ENCODE peak calls at places on chromosomes 16 and 17, in eight cellular contexts. H is RWPE1, Z is colonic mucosa, J is adrenal gland, C is dorsolateral prefrontal cortex, B is lung, D is PC-9, K is stomach. E is an unnamed sample.

GRCh38 chr17:75950850-75951554 is 10.2 kb upstream of the FBF1 start:
- DNase-seq in H (no peak), Z (no peak), J (no peak), C (no peak), B (no peak), D (no peak), K (no peak), E (no peak)

GRCh38 chr17:7041607-7042506 is 2.0 kb downstream of the SLC16A11 start:
- DNase-seq in H (no peak), Z (no peak), J (no peak), C (no peak), B (no peak), D (no peak), K (no peak), E (no peak)

GRCh38 chr17:73827627-73828241 is 183.5 kb upstream of the SDK2 start:
- DNase-seq in H (no peak), Z (peak), J (peak), C (no peak), B (peak), D (peak), K (no peak), E (no peak)

GRCh38 chr16:27455700-27456099 is 53.7 kb downstream of the IL21R start:
- DNase-seq in H (no peak), Z (no peak), J (peak), C (no peak), B (no peak), D (no peak), K (no peak), E (no peak)

GRCh38 chr17:71505200-71505599 is 615.6 kb upstream of the SOX9 start:
- DNase-seq in H (no peak), Z (no peak), J (no peak), C (no peak), B (no peak), D (no peak), K (no peak), E (peak)

GRCh38 chr17:66459811-66460270 is 157.4 kb downstream of the PRKCA start:
- DNase-seq in H (peak), Z (no peak), J (peak), C (no peak), B (peak), D (peak), K (peak), E (peak)

GRCh38 chr17:51165680-51166197 is 472 bp upstream of the NME2 start:
- DNase-seq in H (peak), Z (no peak), J (no peak), C (peak), B (no peak), D (no peak), K (peak), E (no peak)

GRCh38 chr16:29877266-29877961 is 14.4 kb upstream of the CDIPT start:
- DNase-seq in H (peak), Z (peak), J (peak), C (peak), B (peak), D (peak), K (no peak), E (no peak)

GRCh38 chr16:70472786-70473433 is 18.5 kb downstream of the FCSK start:
- DNase-seq in H (no peak), Z (no peak), J (no peak), C (peak), B (no peak), D (no peak), K (no peak), E (no peak)

GRCh38 chr16:67647111-67647651 is 2.2 kb downstream of the CARMIL2 start:
- DNase-seq in H (peak), Z (no peak), J (no peak), C (no peak), B (no peak), D (no peak), K (no peak), E (no peak)

GRCh38 chr17:49598918-49599317 is 23.2 kb downstream of the NXPH3 start:
- DNase-seq in H (no peak), Z (no peak), J (no peak), C (no peak), B (no peak), D (no peak), K (no peak), E (no peak)

GRCh38 chr17:65287040-65287439 is 149.9 kb downstream of the RGS9 start:
- DNase-seq in H (no peak), Z (no peak), J (no peak), C (no peak), B (no peak), D (no peak), K (no peak), E (peak)

GRCh38 chr16:14353340-14353739 is 276.7 kb downstream of the PARN start:
- DNase-seq in H (no peak), Z (no peak), J (no peak), C (no peak), B (no peak), D (no peak), K (no peak), E (no peak)

GRCh38 chr17:63774141-63774981 is at the start of gene DDX42:
- DNase-seq in H (peak), Z (peak), J (peak), C (peak), B (peak), D (no peak), K (peak), E (peak)

GRCh38 chr16:1343428-1344242 is 8.0 kb downstream of the TSR3 start:
- DNase-seq in H (no peak), Z (peak), J (no peak), C (no peak), B (no peak), D (no peak), K (no peak), E (no peak)

GRCh38 chr17:47841488-47842308 is 625 bp upstream of the SCRN2 start:
- DNase-seq in H (no peak), Z (no peak), J (no peak), C (no peak), B (no peak), D (no peak), K (no peak), E (no peak)
- TF ChIP-seq CTCF in H (peak), Z (peak), J (no peak), C (no peak), B (no peak), D (peak), K (no peak), E (peak)

GRCh38 chr17:15261063-15261817 is 3.9 kb downstream of the PMP22 start:
- DNase-seq in H (no peak), Z (peak), J (peak), C (peak), B (no peak), D (no peak), K (peak), E (peak)
- TF ChIP-seq CTCF in H (peak), Z (no peak), J (no peak), C (no peak), B (no peak), D (no peak), K (no peak), E (peak)

GRCh38 chr17:27669136-27669535 is 38.1 kb downstream of the LGALS9 start:
- DNase-seq in H (no peak), Z (no peak), J (no peak), C (peak), B (no peak), D (no peak), K (no peak), E (no peak)

GRCh38 chr17:27668488-27668823 is 37.5 kb downstream of the LGALS9 start:
- DNase-seq in H (no peak), Z (no peak), J (no peak), C (no peak), B (no peak), D (no peak), K (no peak), E (no peak)

GRCh38 chr17:27671591-27671910 is 40.6 kb downstream of the LGALS9 start:
- DNase-seq in H (no peak), Z (no peak), J (no peak), C (no peak), B (no peak), D (no peak), K (no peak), E (no peak)

GRCh38 chr17:27669850-27670249 is 38.9 kb downstream of the LGALS9 start:
- DNase-seq in H (no peak), Z (no peak), J (no peak), C (peak), B (no peak), D (no peak), K (no peak), E (no peak)

DNA sequence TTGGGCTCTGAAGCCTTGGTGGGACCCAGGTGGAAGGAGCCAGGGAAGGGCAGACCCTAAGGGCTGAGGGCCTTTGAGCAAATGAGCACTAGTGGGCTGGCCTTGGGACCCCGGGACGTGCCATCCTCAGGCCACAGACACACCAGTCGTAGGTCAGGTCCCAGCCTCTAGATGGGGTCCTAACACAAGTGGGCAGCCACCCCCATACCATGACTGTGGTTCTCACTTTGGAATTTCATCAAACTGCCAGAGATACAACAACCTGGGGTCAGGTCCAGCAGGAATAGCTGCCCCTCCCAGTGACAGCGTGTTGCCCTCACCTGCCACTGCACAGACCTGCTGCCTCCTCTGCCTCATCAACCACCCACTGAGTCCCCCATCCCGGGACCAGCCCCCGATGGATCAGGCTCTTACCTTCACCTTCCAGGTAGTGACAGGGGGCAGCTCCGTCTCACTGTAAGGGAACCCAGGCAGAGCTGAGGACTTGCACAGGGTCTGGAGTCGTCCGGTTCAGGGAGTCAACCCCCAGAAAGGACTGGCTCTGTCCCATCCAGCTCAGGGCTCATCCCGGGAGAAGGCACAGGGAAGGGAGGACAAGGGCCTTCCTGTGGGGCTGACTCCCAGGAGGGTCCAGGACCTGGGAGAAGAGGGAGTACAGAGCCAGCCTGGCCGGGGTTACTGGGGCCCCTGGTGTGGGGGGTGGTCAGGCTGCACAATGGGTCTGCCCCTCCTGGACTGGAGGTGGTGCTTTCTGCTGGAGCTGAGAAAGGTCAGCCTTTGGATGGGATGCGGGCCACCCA is 40.0 kb downstream of the LGALS9 start:
- DNase-seq in H (no peak), Z (no peak), J (no peak), C (no peak), B (no peak), D (no peak), K (no peak), E (no peak)
- TF ChIP-seq CTCF in H (no peak), Z (no peak), J (no peak), C (no peak), B (no peak), D (no peak), K (no peak), E (no peak)

DNA sequence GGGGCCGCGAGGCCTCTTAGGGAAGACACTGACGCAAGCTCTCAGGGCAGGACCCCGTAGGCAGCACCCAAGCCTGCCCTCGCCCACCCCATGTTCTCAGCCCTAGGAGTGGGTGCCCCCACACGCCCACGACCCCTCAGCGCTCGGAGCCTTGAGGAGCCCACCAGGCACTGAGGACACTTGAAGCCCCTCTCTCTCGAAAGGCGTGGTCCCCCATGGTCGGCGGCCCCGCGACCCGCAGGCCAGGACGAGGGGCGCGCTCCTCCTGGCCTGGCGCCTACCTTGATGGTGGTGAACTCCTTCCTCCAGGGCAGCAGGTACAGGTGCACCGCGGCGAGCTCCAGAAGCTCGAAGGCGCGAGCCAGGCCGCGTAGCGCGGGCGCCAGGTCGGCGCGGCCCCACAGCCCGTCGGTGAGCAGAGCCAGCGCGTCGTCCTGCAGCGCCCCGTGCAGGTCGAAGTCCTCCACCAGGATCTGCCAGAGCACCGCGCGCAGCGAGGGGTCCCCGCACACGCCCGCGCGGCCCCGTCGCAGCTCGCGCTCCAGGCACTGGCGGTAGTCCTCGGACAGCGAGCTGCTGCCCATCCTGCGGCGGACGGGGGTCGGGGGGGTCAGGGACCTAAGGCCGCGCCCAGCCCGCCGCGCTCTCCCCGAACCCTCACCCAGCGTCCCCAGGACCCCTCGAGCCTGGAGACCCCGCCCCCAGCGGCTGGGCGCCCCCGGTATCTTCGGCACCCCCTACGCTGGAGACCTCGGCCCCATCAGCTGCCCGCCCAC is 668 bp downstream of the SPATA2L start:
- DNase-seq in H (no peak), Z (peak), J (peak), C (no peak), B (no peak), D (peak), K (peak), E (no peak)
- TF ChIP-seq CTCF in H (no peak), Z (no peak), J (no peak), C (no peak), B (no peak), D (no peak), K (no peak), E (peak)

E was measured in HFFc6.